ENCODE peak calls at places on chromosome 6, in eight cellular contexts. K is HS-5, I is mesendoderm, N is breast epithelium, Y is GOT3, S is T follicular helper cell, P is left lung, Z is progenitor cell of endocrine pancreas. F is an unnamed sample.

GRCh38 chr6:52577778-52578473 is 1.1 kb upstream of the TRAM2 start:
- DNase-seq in S (no peak), N (no peak), P (no peak), Z (no peak), I (no peak), Y (no peak), K (no peak), F (no peak)

GRCh38 chr6:82568290-82568993 is 204.8 kb downstream of the TPBG start:
- DNase-seq in K (no peak), Y (no peak), N (peak), I (no peak), Z (no peak), P (peak), S (no peak), F (no peak)

GRCh38 chr6:7165736-7166296 is 58.1 kb downstream of the RREB1 start:
- DNase-seq in I (no peak), P (no peak), K (no peak), Z (no peak), S (no peak), Y (no peak), N (no peak), F (no peak)

GRCh38 chr6:161583561-161583960 is 309.7 kb upstream of the AGPAT4 start:
- DNase-seq in N (no peak), Z (no peak), Y (no peak), S (no peak), P (no peak), K (peak), I (no peak), F (no peak)

GRCh38 chr6:54621285-54621684 is 225.3 kb upstream of the FAM83B start:
- DNase-seq in K (no peak), N (no peak), P (no peak), I (peak), S (no peak), Z (no peak), Y (no peak), F (no peak)

GRCh38 chr6:5832621-5833107 is 174.1 kb downstream of the NRN1 start:
- DNase-seq in Z (no peak), S (no peak), N (no peak), K (no peak), P (no peak), Y (no peak), I (no peak), F (no peak)

GRCh38 chr6:26009817-26010216 is 47.2 kb downstream of the TRIM38 start:
- DNase-seq in N (no peak), K (no peak), Y (no peak), I (no peak), P (no peak), Z (no peak), S (no peak), F (no peak)

GRCh38 chr6:37922563-37922962 is 103.0 kb downstream of the ZFAND3 start:
- DNase-seq in I (no peak), Z (no peak), S (no peak), Y (no peak), P (no peak), K (no peak), N (no peak), F (no peak)

GRCh38 chr6:18509871-18510643 is 122.9 kb downstream of the RNF144B start:
- DNase-seq in S (no peak), Y (no peak), Z (no peak), K (no peak), I (no peak), P (no peak), N (no peak), F (no peak)

GRCh38 chr6:34243131-34243771 is 5.6 kb downstream of the SMIM29 start:
- DNase-seq in Z (no peak), S (no peak), P (peak), I (no peak), Y (no peak), N (no peak), K (no peak), F (peak)

GRCh38 chr6:21186479-21187055 is 407.0 kb upstream of the SOX4 start:
- DNase-seq in K (no peak), P (no peak), S (no peak), Y (no peak), N (no peak), Z (no peak), I (no peak), F (no peak)

GRCh38 chr6:106564476-106564875 is 64.8 kb downstream of the RTN4IP1 start:
- DNase-seq in N (no peak), P (no peak), K (no peak), Z (no peak), Y (no peak), I (no peak), S (no peak), F (no peak)

GRCh38 chr6:167699141-167700036 is 127.3 kb upstream of the AFDN start:
- DNase-seq in N (peak), Z (no peak), Y (no peak), P (peak), I (peak), S (no peak), K (no peak), F (peak)

GRCh38 chr6:136235233-136235564 is 14.9 kb downstream of the MTFR2 start:
- DNase-seq in Z (no peak), P (no peak), N (no peak), K (no peak), S (no peak), Y (no peak), I (no peak), F (no peak)

GRCh38 chr6:57305112-57305511 is 12.3 kb upstream of the PRIM2 start:
- DNase-seq in N (no peak), K (no peak), Z (no peak), P (no peak), I (no peak), Y (no peak), S (no peak), F (no peak)

GRCh38 chr6:100420711-100421110 is 44.0 kb downstream of the SIM1 start:
- DNase-seq in I (peak), N (no peak), S (no peak), K (no peak), Z (no peak), Y (no peak), P (no peak), F (no peak)

GRCh38 chr6:32188381-32189081 is 1.5 kb downstream of the PBX2 start:
- DNase-seq in Z (no peak), N (no peak), P (no peak), I (no peak), K (no peak), Y (no peak), S (no peak), F (no peak)

GRCh38 chr6:137512768-137513605 is 18.8 kb upstream of the OLIG3 start:
- DNase-seq in N (no peak), S (no peak), K (no peak), P (peak), Z (no peak), Y (no peak), I (peak), F (no peak)

GRCh38 chr6:122663981-122664380 is 53.8 kb downstream of the PKIB start:
- DNase-seq in Z (no peak), Y (no peak), K (no peak), N (no peak), S (no peak), P (no peak), I (no peak), F (no peak)

GRCh38 chr6:169326067-169326799 is 72.6 kb upstream of the THBS2 start:
- DNase-seq in Y (no peak), N (no peak), I (peak), P (peak), Z (no peak), K (no peak), S (no peak), F (no peak)

GRCh38 chr6:18352842-18353241 is 34.3 kb upstream of the RNF144B start:
- DNase-seq in K (no peak), N (peak), S (no peak), P (no peak), Z (no peak), Y (no peak), I (no peak), F (no peak)

GRCh38 chr6:39948156-39948850 is 14.0 kb upstream of the MOCS1 start:
- DNase-seq in I (peak), P (no peak), K (no peak), N (no peak), Y (no peak), S (no peak), Z (no peak), F (no peak)

GRCh38 chr6:63582579-63583231 is 10.4 kb downstream of the LOC128125822 start:
- DNase-seq in S (no peak), Z (no peak), Y (no peak), N (no peak), I (peak), P (no peak), K (no peak), F (no peak)

GRCh38 chr6:132364249-132364648 is 37.0 kb downstream of the MOXD1 start:
- DNase-seq in S (no peak), N (no peak), Y (no peak), K (no peak), I (no peak), Z (no peak), P (no peak), F (no peak)

GRCh38 chr6:4687989-4688947 is 87.9 kb upstream of the CDYL start:
- DNase-seq in K (peak), Y (no peak), P (no peak), I (no peak), S (no peak), N (no peak), Z (no peak), F (no peak)

GRCh38 chr6:149864578-149865535 is 698 bp upstream of the LRP11 start:
- DNase-seq in P (no peak), I (peak), Z (no peak), N (peak), K (no peak), Y (no peak), S (peak), F (no peak)

GRCh38 chr6:108737594-108738546 is 110.4 kb upstream of the ARMC2 start:
- DNase-seq in K (peak), Y (peak), S (no peak), P (no peak), Z (no peak), I (no peak), N (no peak), F (peak)